ENCODE peak calls at places on chromosomes 12 and 14, in five cellular contexts. I is AG09309, V is ecto neural progenitor cell, B is EL, C is fibroblast of lung. A is an unnamed sample.

GRCh38 chr12:120821878-120822277 is 82.3 kb downstream of the SPPL3 start:
- DNase-seq in I (no peak), V (no peak), B (no peak), C (no peak), A (no peak)

GRCh38 chr14:91115986-91116385 is 2.1 kb downstream of the DGLUCY start:
- DNase-seq in I (no peak), V (no peak), B (peak), C (peak), A (peak)

GRCh38 chr12:109485201-109485600 is 7.8 kb downstream of the UBE3B start:
- DNase-seq in I (no peak), V (no peak), B (no peak), C (no peak), A (no peak)

GRCh38 chr12:113382206-113382605 is 21.5 kb downstream of the SDS start:
- DNase-seq in I (no peak), V (no peak), B (no peak), C (no peak), A (no peak)

GRCh38 chr14:99554757-99555531 is 49.1 kb downstream of the CCDC85C start:
- DNase-seq in I (no peak), V (no peak), B (no peak), C (no peak), A (no peak)

GRCh38 chr12:50597200-50598195 is 92.7 kb downstream of the DIP2B start:
- DNase-seq in I (no peak), V (no peak), B (peak), C (peak), A (peak)

GRCh38 chr14:101601603-101602465 is 40.5 kb downstream of the DIO3 start:
- DNase-seq in I (no peak), V (no peak), B (no peak), C (no peak), A (no peak)

GRCh38 chr12:93518725-93519124 is 51.4 kb downstream of the MRPL42 start:
- DNase-seq in I (peak), V (no peak), B (peak), C (peak), A (peak)

GRCh38 chr14:90274808-90275454 is 18.6 kb downstream of the PSMC1 start:
- DNase-seq in I (no peak), V (no peak), B (peak), C (peak), A (no peak)

GRCh38 chr12:67457799-67458680 is 188.9 kb downstream of the CAND1 start:
- DNase-seq in I (no peak), V (no peak), B (no peak), C (no peak), A (no peak)

A was measured in foreskin melanocyte.